ENCODE peak calls at places on chromosome 20, in four cellular contexts. T is GM12865, O is AG10803, Y is brain microvascular endothelial cell. X is an unnamed sample.
A peak's percentile ranks its signal among the peaks of the same experiment; 100 is the strongest.

GRCh38 chr20:10647471-10647870 is 26.3 kb downstream of the JAG1 start:
- DNase-seq in T (peak; percentile 54), O (no peak), Y (no peak), X (no peak)

GRCh38 chr20:4717816-4718215 is 3.9 kb upstream of the PRND start:
- DNase-seq in T (no peak), O (no peak), Y (no peak), X (no peak)

GRCh38 chr20:9628589-9628988 is 114.2 kb downstream of the LAMP5 start:
- DNase-seq in T (no peak), O (no peak), Y (no peak), X (no peak)

GRCh38 chr20:400451-401275 is 7.4 kb upstream of the RBCK1 start:
- DNase-seq in T (no peak), O (no peak), Y (no peak), X (no peak)

GRCh38 chr20:21503345-21503744 is 10.5 kb downstream of the NKX2-2 start:
- DNase-seq in T (peak; percentile 91), O (peak; percentile 36), Y (peak; percentile 51), X (peak; percentile 23)

GRCh38 chr20:58876437-58876836 is 23.9 kb downstream of the GNAS start:
- DNase-seq in T (no peak), O (no peak), Y (no peak), X (no peak)

GRCh38 chr20:62832951-62833391 is 16.1 kb downstream of the COL9A3 start:
- DNase-seq in T (no peak), O (no peak), Y (no peak), X (no peak)

GRCh38 chr20:61749406-61750075 is 316.1 kb downstream of the TAF4 start:
- DNase-seq in T (no peak), O (no peak), Y (no peak), X (no peak)

GRCh38 chr20:32418376-32418775 is 60.2 kb downstream of the ASXL1 start:
- DNase-seq in T (no peak), O (peak; percentile 4), Y (no peak), X (no peak)

GRCh38 chr20:6783752-6784725 is 16.6 kb downstream of the BMP2 start:
- DNase-seq in T (no peak), O (peak; percentile 68), Y (no peak), X (peak; percentile 14)

DNA sequence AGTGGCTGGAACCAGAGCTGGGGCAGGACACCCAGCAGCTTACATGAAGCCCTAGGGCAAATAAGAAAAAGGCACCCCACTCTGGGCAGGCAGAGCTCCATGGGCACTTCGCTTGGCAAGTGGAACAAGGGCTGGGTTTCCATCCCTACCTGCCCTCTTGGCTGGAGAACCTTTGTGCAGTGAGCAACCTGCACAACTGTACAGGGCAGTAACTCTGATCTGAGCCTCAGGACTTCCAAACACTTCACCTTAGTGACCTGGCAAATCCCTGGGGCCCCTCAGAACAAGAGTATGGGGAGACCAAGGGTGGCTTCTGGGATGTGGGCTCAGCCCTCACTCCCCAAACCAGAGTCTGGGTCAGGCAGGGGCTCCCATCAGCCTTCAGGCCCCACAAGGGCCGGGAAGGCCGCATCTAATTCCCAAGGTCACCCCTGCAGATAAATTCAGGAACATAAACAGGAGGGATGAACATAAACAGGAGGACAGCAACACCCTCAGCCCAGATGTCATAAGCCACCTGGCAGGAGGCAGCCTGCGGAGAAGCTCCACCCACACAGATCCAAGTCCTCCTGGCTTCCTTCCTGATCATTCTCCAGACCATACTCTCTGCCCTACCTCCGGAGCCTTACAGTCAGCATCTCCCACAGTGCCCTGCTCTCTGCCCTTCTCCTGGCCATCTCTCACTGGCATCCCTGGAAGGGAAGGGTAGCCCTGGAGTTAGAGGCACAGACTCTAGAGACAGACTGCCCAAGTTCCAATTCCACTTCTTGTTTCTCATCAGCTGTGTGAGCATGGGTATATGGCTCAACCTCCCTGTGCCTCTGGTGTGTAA is 37.5 kb downstream of the HNF4A start:
- DNase-seq in T (no peak), O (no peak), Y (no peak), X (no peak)
- TF ChIP-seq CTCF in T (no peak), O (no peak), Y (no peak), X (no peak)

GRCh38 chr20:42024653-42025052 is 406.5 kb upstream of the CHD6 start:
- DNase-seq in T (peak; percentile 4), O (no peak), Y (no peak), X (no peak)

GRCh38 chr20:42026599-42026998 is 408.4 kb upstream of the CHD6 start:
- DNase-seq in T (no peak), O (no peak), Y (no peak), X (no peak)

DNA sequence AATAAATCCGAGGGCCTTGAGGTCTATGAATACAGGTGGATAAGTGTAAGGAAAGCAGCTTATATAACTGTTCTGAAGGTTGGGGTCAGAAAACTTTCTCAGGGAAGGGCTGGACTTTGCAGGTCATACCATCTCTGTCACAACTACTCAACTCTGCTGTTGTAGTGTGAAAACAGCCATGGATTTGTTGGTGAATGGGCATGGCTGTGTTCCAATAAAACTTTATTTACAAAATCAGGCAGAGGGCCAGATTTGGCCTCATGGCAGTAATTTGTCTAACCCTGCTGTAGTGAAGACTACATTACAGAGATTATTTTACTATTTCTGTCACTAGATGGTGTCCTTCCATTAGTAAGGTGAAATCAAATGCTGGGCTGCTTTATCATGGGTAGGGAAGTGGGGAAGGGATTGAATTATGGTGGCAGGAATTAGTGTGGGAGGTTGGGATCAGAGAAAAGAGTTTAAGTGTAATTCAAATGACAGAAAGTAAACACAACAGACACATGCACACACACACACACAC is 409.6 kb upstream of the CHD6 start:
- DNase-seq in T (no peak), O (no peak), Y (no peak), X (no peak)
- TF ChIP-seq CTCF in T (no peak), O (no peak), Y (no peak), X (no peak)

GRCh38 chr20:49225896-49226295 is 6.7 kb downstream of the DDX27 start:
- DNase-seq in T (no peak), O (no peak), Y (no peak), X (no peak)
- TF ChIP-seq CTCF in T (no peak), O (no peak), Y (peak; percentile 10), X (no peak)

GRCh38 chr20:45300961-45301360 is 5.7 kb upstream of the RBPJL start:
- DNase-seq in T (peak; percentile 55), O (no peak), Y (peak; percentile 38), X (no peak)
- TF ChIP-seq CTCF in T (peak; percentile 64), O (peak; percentile 42), Y (peak; percentile 74), X (peak; percentile 48)

DNA sequence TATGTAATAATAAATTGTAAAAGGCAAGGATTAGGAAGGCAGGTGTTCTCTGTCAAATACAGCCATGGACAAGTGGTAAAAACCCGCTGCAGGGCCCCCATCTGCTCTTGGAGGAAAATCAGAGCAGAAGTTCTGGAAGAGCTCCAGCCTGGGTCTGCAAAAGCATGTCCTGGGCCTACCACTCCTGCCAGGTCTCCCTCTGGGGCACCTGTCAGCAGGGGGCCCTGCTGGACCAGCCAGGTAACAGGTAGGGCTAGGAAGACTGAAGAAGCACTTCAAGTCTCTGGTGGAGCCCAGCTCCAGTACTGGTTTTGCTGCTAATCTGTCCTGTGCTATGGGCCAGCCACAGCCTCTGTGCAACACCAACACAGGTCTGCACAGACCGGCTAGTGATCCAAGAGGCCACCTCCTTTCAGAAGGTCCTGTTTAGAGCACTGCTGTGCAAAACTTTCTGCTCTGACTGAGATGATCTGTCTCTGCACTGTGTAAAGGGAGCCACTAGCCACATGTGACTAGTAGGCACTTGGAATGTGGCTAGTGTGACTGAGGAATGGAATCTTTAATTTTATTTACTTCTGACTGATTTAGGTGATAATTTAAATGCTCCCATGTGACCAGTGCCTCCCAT is 30.2 kb downstream of the RRBP1 start:
- DNase-seq in T (peak; percentile 15), O (no peak), Y (no peak), X (no peak)
- TF ChIP-seq CTCF in T (no peak), O (no peak), Y (no peak), X (no peak)

GRCh38 chr20:47204008-47204745 is 152.3 kb downstream of the ZMYND8 start:
- DNase-seq in T (no peak), O (peak; percentile 43), Y (peak; percentile 66), X (no peak)

GRCh38 chr20:47202765-47203667 is 153.5 kb downstream of the ZMYND8 start:
- DNase-seq in T (no peak), O (no peak), Y (no peak), X (no peak)

GRCh38 chr20:47198254-47198671 is 158.2 kb downstream of the ZMYND8 start:
- DNase-seq in T (peak; percentile 58), O (no peak), Y (no peak), X (no peak)

GRCh38 chr20:47198996-47199552 is 157.4 kb downstream of the ZMYND8 start:
- DNase-seq in T (no peak), O (no peak), Y (no peak), X (no peak)

GRCh38 chr20:47201074-47201730 is 155.3 kb downstream of the ZMYND8 start:
- DNase-seq in T (no peak), O (no peak), Y (no peak), X (no peak)
- TF ChIP-seq CTCF in T (no peak), O (no peak), Y (no peak), X (no peak)